ENCODE peak calls at places on chromosomes 11 and 22, in five cellular contexts. One of them, this sample, is unnamed.

GRCh38 chr11:113365895-113366294 is 21.7 kb upstream of the ANKK1 start:
- DNase-seq in KBM-7: no peak
- DNase-seq in stimulated activated naive CD8-positive, alpha-beta T cell treated with anti-CD3 and anti-CD28 coated beads, Interleukin-15, Interleukin-2, amounts not matched to agents 100 U/mL and 50 U/mL, for 24 hours: no peak
- DNase-seq in NCI-H1092: no peak
- DNase-seq in MCF 10A: no peak
- DNase-seq in this sample: no peak

GRCh38 chr11:18081551-18081950 is 24.3 kb downstream of the SAAL1 start:
- DNase-seq in KBM-7: no peak
- DNase-seq in NCI-H1092: no peak
- DNase-seq in stimulated activated naive CD8-positive, alpha-beta T cell treated with anti-CD3 and anti-CD28 coated beads, Interleukin-15, Interleukin-2, amounts not matched to agents 100 U/mL and 50 U/mL, for 24 hours: no peak
- DNase-seq in MCF 10A: no peak
- DNase-seq in this sample: no peak

GRCh38 chr11:65169164-65169641 is 830 bp upstream of the SPDYC start:
- DNase-seq in MCF 10A: no peak
- DNase-seq in stimulated activated naive CD8-positive, alpha-beta T cell treated with anti-CD3 and anti-CD28 coated beads, Interleukin-15, Interleukin-2, amounts not matched to agents 100 U/mL and 50 U/mL, for 24 hours: no peak
- DNase-seq in NCI-H1092: no peak
- DNase-seq in KBM-7: peak; percentile 52
- DNase-seq in this sample: no peak

GRCh38 chr11:12185914-12186313 is 75.5 kb downstream of the MICAL2 start:
- DNase-seq in MCF 10A: no peak
- DNase-seq in stimulated activated naive CD8-positive, alpha-beta T cell treated with anti-CD3 and anti-CD28 coated beads, Interleukin-15, Interleukin-2, amounts not matched to agents 100 U/mL and 50 U/mL, for 24 hours: peak; percentile 2
- DNase-seq in KBM-7: no peak
- DNase-seq in NCI-H1092: peak; percentile 48
- DNase-seq in this sample: no peak

GRCh38 chr11:64619811-64620285 is 28.8 kb downstream of the SLC22A12 start:
- DNase-seq in KBM-7: no peak
- DNase-seq in stimulated activated naive CD8-positive, alpha-beta T cell treated with anti-CD3 and anti-CD28 coated beads, Interleukin-15, Interleukin-2, amounts not matched to agents 100 U/mL and 50 U/mL, for 24 hours: no peak
- DNase-seq in MCF 10A: peak; percentile 54
- DNase-seq in NCI-H1092: peak; percentile 26
- DNase-seq in this sample: no peak

GRCh38 chr11:87445002-87445401 is 407.3 kb downstream of the TMEM135 start:
- DNase-seq in NCI-H1092: no peak
- DNase-seq in MCF 10A: no peak
- DNase-seq in stimulated activated naive CD8-positive, alpha-beta T cell treated with anti-CD3 and anti-CD28 coated beads, Interleukin-15, Interleukin-2, amounts not matched to agents 100 U/mL and 50 U/mL, for 24 hours: no peak
- DNase-seq in KBM-7: no peak
- DNase-seq in this sample: no peak

GRCh38 chr22:44668190-44668885 is 33.7 kb upstream of the PRR5 start:
- DNase-seq in MCF 10A: no peak
- DNase-seq in KBM-7: no peak
- DNase-seq in NCI-H1092: no peak
- DNase-seq in stimulated activated naive CD8-positive, alpha-beta T cell treated with anti-CD3 and anti-CD28 coated beads, Interleukin-15, Interleukin-2, amounts not matched to agents 100 U/mL and 50 U/mL, for 24 hours: peak; percentile 31
- DNase-seq in this sample: no peak

GRCh38 chr11:73178092-73178539 is 36.0 kb upstream of the FCHSD2 start:
- DNase-seq in stimulated activated naive CD8-positive, alpha-beta T cell treated with anti-CD3 and anti-CD28 coated beads, Interleukin-15, Interleukin-2, amounts not matched to agents 100 U/mL and 50 U/mL, for 24 hours: peak; percentile 79
- DNase-seq in NCI-H1092: peak; percentile 72
- DNase-seq in MCF 10A: peak; percentile 88
- DNase-seq in KBM-7: peak; percentile 80
- DNase-seq in this sample: peak; percentile 37

GRCh38 chr11:66725646-66726045 is 3.4 kb downstream of the SPTBN2 start:
- DNase-seq in NCI-H1092: no peak
- DNase-seq in MCF 10A: no peak
- DNase-seq in KBM-7: no peak
- DNase-seq in stimulated activated naive CD8-positive, alpha-beta T cell treated with anti-CD3 and anti-CD28 coated beads, Interleukin-15, Interleukin-2, amounts not matched to agents 100 U/mL and 50 U/mL, for 24 hours: no peak
- DNase-seq in this sample: no peak

GRCh38 chr11:103202048-103202651 is 92.9 kb downstream of the DYNC2H1 start:
- DNase-seq in KBM-7: peak; percentile 32
- DNase-seq in stimulated activated naive CD8-positive, alpha-beta T cell treated with anti-CD3 and anti-CD28 coated beads, Interleukin-15, Interleukin-2, amounts not matched to agents 100 U/mL and 50 U/mL, for 24 hours: no peak
- DNase-seq in NCI-H1092: peak; percentile 4
- DNase-seq in MCF 10A: peak; percentile 54
- DNase-seq in this sample: peak; percentile 27

GRCh38 chr11:18265949-18266348 is at the start of gene SAA1:
- DNase-seq in MCF 10A: peak; percentile 92
- DNase-seq in stimulated activated naive CD8-positive, alpha-beta T cell treated with anti-CD3 and anti-CD28 coated beads, Interleukin-15, Interleukin-2, amounts not matched to agents 100 U/mL and 50 U/mL, for 24 hours: no peak
- DNase-seq in NCI-H1092: no peak
- DNase-seq in KBM-7: no peak
- DNase-seq in this sample: no peak

GRCh38 chr22:40709752-40710413 is 30.6 kb downstream of the MCHR1 start:
- DNase-seq in NCI-H1092: no peak
- DNase-seq in KBM-7: peak; percentile 53
- DNase-seq in stimulated activated naive CD8-positive, alpha-beta T cell treated with anti-CD3 and anti-CD28 coated beads, Interleukin-15, Interleukin-2, amounts not matched to agents 100 U/mL and 50 U/mL, for 24 hours: no peak
- DNase-seq in MCF 10A: no peak
- DNase-seq in this sample: no peak

GRCh38 chr22:33743756-33744155 is 176.5 kb downstream of the LARGE1 start:
- DNase-seq in NCI-H1092: no peak
- DNase-seq in KBM-7: no peak
- DNase-seq in stimulated activated naive CD8-positive, alpha-beta T cell treated with anti-CD3 and anti-CD28 coated beads, Interleukin-15, Interleukin-2, amounts not matched to agents 100 U/mL and 50 U/mL, for 24 hours: no peak
- DNase-seq in MCF 10A: no peak
- DNase-seq in this sample: no peak

GRCh38 chr22:24578355-24579241 is 14.3 kb downstream of the LRRC75B start:
- DNase-seq in KBM-7: no peak
- DNase-seq in MCF 10A: no peak
- DNase-seq in NCI-H1092: no peak
- DNase-seq in stimulated activated naive CD8-positive, alpha-beta T cell treated with anti-CD3 and anti-CD28 coated beads, Interleukin-15, Interleukin-2, amounts not matched to agents 100 U/mL and 50 U/mL, for 24 hours: no peak
- DNase-seq in this sample: peak; percentile 83

GRCh38 chr11:36817336-36817965 is 219.4 kb upstream of the RAG2 start:
- DNase-seq in NCI-H1092: no peak
- DNase-seq in MCF 10A: peak; percentile 81
- DNase-seq in KBM-7: no peak
- DNase-seq in stimulated activated naive CD8-positive, alpha-beta T cell treated with anti-CD3 and anti-CD28 coated beads, Interleukin-15, Interleukin-2, amounts not matched to agents 100 U/mL and 50 U/mL, for 24 hours: no peak
- DNase-seq in this sample: no peak

GRCh38 chr22:48492371-48493320 is 1335.0 kb downstream of the BRD1 start:
- DNase-seq in stimulated activated naive CD8-positive, alpha-beta T cell treated with anti-CD3 and anti-CD28 coated beads, Interleukin-15, Interleukin-2, amounts not matched to agents 100 U/mL and 50 U/mL, for 24 hours: peak; percentile 33
- DNase-seq in KBM-7: peak; percentile 78
- DNase-seq in NCI-H1092: no peak
- DNase-seq in MCF 10A: peak; percentile 21
- DNase-seq in this sample: peak; percentile 41